ENCODE peak calls at places on chromosomes 13 and 19, in eight cellular contexts. One of them, this sample, is unnamed.

GRCh38 chr13:99320693-99321481 is 13.7 kb upstream of the GPR183 start:
- DNase-seq in choroid plexus epithelial cell: peak
- DNase-seq in mammary epithelial cell: peak
- DNase-seq in breast epithelium: no peak
- DNase-seq in uterus: no peak
- DNase-seq in astrocyte: peak
- DNase-seq in neural progenitor cell: no peak
- DNase-seq in neuronal stem cell: no peak
- DNase-seq in this sample: peak

GRCh38 chr13:84405286-84405685 is 523.0 kb upstream of the SLITRK1 start:
- DNase-seq in astrocyte: peak
- DNase-seq in mammary epithelial cell: no peak
- DNase-seq in neural progenitor cell: no peak
- DNase-seq in uterus: no peak
- DNase-seq in choroid plexus epithelial cell: peak
- DNase-seq in neuronal stem cell: no peak
- DNase-seq in breast epithelium: no peak
- DNase-seq in this sample: no peak

GRCh38 chr13:44575741-44576395 is at the start of gene TSC22D1:
- DNase-seq in mammary epithelial cell: peak
- DNase-seq in choroid plexus epithelial cell: peak
- DNase-seq in breast epithelium: no peak
- DNase-seq in neural progenitor cell: peak
- DNase-seq in neuronal stem cell: no peak
- DNase-seq in uterus: peak
- DNase-seq in astrocyte: peak
- DNase-seq in this sample: peak

GRCh38 chr19:38852231-38853044 is 2.7 kb upstream of the HNRNPL start:
- DNase-seq in choroid plexus epithelial cell: peak
- DNase-seq in uterus: peak
- DNase-seq in mammary epithelial cell: peak
- DNase-seq in neural progenitor cell: peak
- DNase-seq in astrocyte: peak
- DNase-seq in neuronal stem cell: no peak
- DNase-seq in breast epithelium: peak
- DNase-seq in this sample: peak

GRCh38 chr19:33752945-33753344 is 43.7 kb upstream of the KCTD15 start:
- DNase-seq in neuronal stem cell: no peak
- DNase-seq in choroid plexus epithelial cell: no peak
- DNase-seq in breast epithelium: no peak
- DNase-seq in neural progenitor cell: no peak
- DNase-seq in uterus: no peak
- DNase-seq in astrocyte: no peak
- DNase-seq in mammary epithelial cell: no peak
- DNase-seq in this sample: no peak

GRCh38 chr13:48505597-48506091 is 27.2 kb downstream of the RCBTB2 start:
- DNase-seq in mammary epithelial cell: peak
- DNase-seq in astrocyte: no peak
- DNase-seq in breast epithelium: no peak
- DNase-seq in choroid plexus epithelial cell: no peak
- DNase-seq in neural progenitor cell: no peak
- DNase-seq in neuronal stem cell: no peak
- DNase-seq in uterus: no peak
- DNase-seq in this sample: no peak

GRCh38 chr13:66951426-66951825 is 278.7 kb downstream of the PCDH9 start:
- DNase-seq in astrocyte: no peak
- DNase-seq in neural progenitor cell: no peak
- DNase-seq in uterus: no peak
- DNase-seq in mammary epithelial cell: no peak
- DNase-seq in choroid plexus epithelial cell: no peak
- DNase-seq in neuronal stem cell: no peak
- DNase-seq in breast epithelium: no peak
- DNase-seq in this sample: no peak

GRCh38 chr19:11019824-11020223 is 59.0 kb downstream of the SMARCA4 start:
- DNase-seq in breast epithelium: no peak
- DNase-seq in astrocyte: no peak
- DNase-seq in neural progenitor cell: no peak
- DNase-seq in choroid plexus epithelial cell: peak
- DNase-seq in uterus: no peak
- DNase-seq in mammary epithelial cell: no peak
- DNase-seq in neuronal stem cell: no peak
- DNase-seq in this sample: no peak

GRCh38 chr19:45125975-45126493 is 33.1 kb downstream of the PPP1R37 start:
- DNase-seq in uterus: no peak
- DNase-seq in breast epithelium: peak
- DNase-seq in neural progenitor cell: peak
- DNase-seq in astrocyte: no peak
- DNase-seq in mammary epithelial cell: peak
- DNase-seq in neuronal stem cell: peak
- DNase-seq in choroid plexus epithelial cell: peak
- DNase-seq in this sample: peak

GRCh38 chr13:33312150-33312908 is 26.8 kb upstream of the STARD13 start:
- DNase-seq in astrocyte: no peak
- DNase-seq in breast epithelium: no peak
- DNase-seq in neuronal stem cell: no peak
- DNase-seq in neural progenitor cell: no peak
- DNase-seq in choroid plexus epithelial cell: peak
- DNase-seq in uterus: no peak
- DNase-seq in mammary epithelial cell: peak
- DNase-seq in this sample: no peak

GRCh38 chr19:40744554-40745401 is 5.5 kb downstream of the ACTMAP start:
- DNase-seq in choroid plexus epithelial cell: peak
- DNase-seq in neural progenitor cell: peak
- DNase-seq in astrocyte: no peak
- DNase-seq in uterus: no peak
- DNase-seq in breast epithelium: no peak
- DNase-seq in neuronal stem cell: no peak
- DNase-seq in mammary epithelial cell: no peak
- DNase-seq in this sample: no peak

GRCh38 chr19:11257827-11258380 is 4.4 kb downstream of the DOCK6 start:
- DNase-seq in neuronal stem cell: no peak
- DNase-seq in neural progenitor cell: no peak
- DNase-seq in mammary epithelial cell: no peak
- DNase-seq in uterus: no peak
- DNase-seq in choroid plexus epithelial cell: no peak
- DNase-seq in astrocyte: no peak
- DNase-seq in breast epithelium: no peak
- DNase-seq in this sample: no peak

GRCh38 chr19:46426506-46427162 is 2.1 kb downstream of the PNMA8C start:
- DNase-seq in mammary epithelial cell: no peak
- DNase-seq in choroid plexus epithelial cell: peak
- DNase-seq in uterus: peak
- DNase-seq in neuronal stem cell: peak
- DNase-seq in breast epithelium: no peak
- DNase-seq in astrocyte: peak
- DNase-seq in neural progenitor cell: peak
- DNase-seq in this sample: no peak

GRCh38 chr19:14002571-14003278 is 3.4 kb downstream of the RFX1 start:
- DNase-seq in neuronal stem cell: no peak
- DNase-seq in uterus: no peak
- DNase-seq in choroid plexus epithelial cell: no peak
- DNase-seq in mammary epithelial cell: no peak
- DNase-seq in neural progenitor cell: no peak
- DNase-seq in breast epithelium: no peak
- DNase-seq in astrocyte: no peak
- DNase-seq in this sample: no peak
- H3K4me3 ChIP-seq in neuronal stem cell: no peak
- H3K4me3 ChIP-seq in uterus: no peak
- H3K4me3 ChIP-seq in choroid plexus epithelial cell: no peak
- H3K4me3 ChIP-seq in mammary epithelial cell: no peak
- H3K4me3 ChIP-seq in neural progenitor cell: no peak
- H3K4me3 ChIP-seq in breast epithelium: no peak
- H3K4me3 ChIP-seq in astrocyte: no peak
- H3K4me3 ChIP-seq in this sample: no peak

GRCh38 chr19:52988506-52988905 is 25.2 kb upstream of the ERVV-1 start:
- DNase-seq in neural progenitor cell: no peak
- DNase-seq in uterus: no peak
- DNase-seq in neuronal stem cell: no peak
- DNase-seq in choroid plexus epithelial cell: no peak
- DNase-seq in astrocyte: no peak
- DNase-seq in breast epithelium: no peak
- DNase-seq in mammary epithelial cell: no peak
- DNase-seq in this sample: no peak

GRCh38 chr19:52992109-52993004 is 21.4 kb upstream of the ERVV-1 start:
- DNase-seq in uterus: peak
- DNase-seq in neuronal stem cell: no peak
- DNase-seq in neural progenitor cell: peak
- DNase-seq in breast epithelium: peak
- DNase-seq in astrocyte: no peak
- DNase-seq in mammary epithelial cell: no peak
- DNase-seq in choroid plexus epithelial cell: peak
- DNase-seq in this sample: no peak

GRCh38 chr19:52991021-52991420 is 22.7 kb upstream of the ERVV-1 start:
- DNase-seq in uterus: no peak
- DNase-seq in neural progenitor cell: no peak
- DNase-seq in astrocyte: no peak
- DNase-seq in breast epithelium: no peak
- DNase-seq in neuronal stem cell: no peak
- DNase-seq in mammary epithelial cell: no peak
- DNase-seq in choroid plexus epithelial cell: peak
- DNase-seq in this sample: no peak

GRCh38 chr19:52993342-52994178 is 20.2 kb upstream of the ERVV-1 start:
- DNase-seq in mammary epithelial cell: peak
- DNase-seq in astrocyte: peak
- DNase-seq in neural progenitor cell: peak
- DNase-seq in neuronal stem cell: peak
- DNase-seq in choroid plexus epithelial cell: peak
- DNase-seq in breast epithelium: peak
- DNase-seq in uterus: peak
- DNase-seq in this sample: peak

GRCh38 chr19:52991484-52991883 is 22.2 kb upstream of the ERVV-1 start:
- DNase-seq in neuronal stem cell: no peak
- DNase-seq in astrocyte: peak
- DNase-seq in mammary epithelial cell: peak
- DNase-seq in uterus: no peak
- DNase-seq in neural progenitor cell: no peak
- DNase-seq in breast epithelium: no peak
- DNase-seq in choroid plexus epithelial cell: peak
- DNase-seq in this sample: peak
- H3K4me3 ChIP-seq in neuronal stem cell: no peak
- H3K4me3 ChIP-seq in astrocyte: no peak
- H3K4me3 ChIP-seq in mammary epithelial cell: no peak
- H3K4me3 ChIP-seq in uterus: no peak
- H3K4me3 ChIP-seq in neural progenitor cell: no peak
- H3K4me3 ChIP-seq in breast epithelium: no peak
- H3K4me3 ChIP-seq in choroid plexus epithelial cell: no peak
- H3K4me3 ChIP-seq in this sample: peak

GRCh38 chr19:15099017-15099582 is 8.1 kb upstream of the SYDE1 start:
- DNase-seq in mammary epithelial cell: no peak
- DNase-seq in choroid plexus epithelial cell: no peak
- DNase-seq in astrocyte: no peak
- DNase-seq in neuronal stem cell: no peak
- DNase-seq in breast epithelium: no peak
- DNase-seq in uterus: no peak
- DNase-seq in neural progenitor cell: no peak
- DNase-seq in this sample: no peak

GRCh38 chr19:15098505-15098904 is 8.7 kb upstream of the SYDE1 start:
- DNase-seq in astrocyte: no peak
- DNase-seq in breast epithelium: no peak
- DNase-seq in uterus: no peak
- DNase-seq in choroid plexus epithelial cell: no peak
- DNase-seq in neuronal stem cell: no peak
- DNase-seq in neural progenitor cell: no peak
- DNase-seq in mammary epithelial cell: no peak
- DNase-seq in this sample: no peak

GRCh38 chr19:15093001-15093400 is 11.0 kb downstream of the OR1I1 start:
- DNase-seq in choroid plexus epithelial cell: no peak
- DNase-seq in mammary epithelial cell: no peak
- DNase-seq in breast epithelium: no peak
- DNase-seq in astrocyte: no peak
- DNase-seq in uterus: no peak
- DNase-seq in neural progenitor cell: no peak
- DNase-seq in neuronal stem cell: no peak
- DNase-seq in this sample: no peak

GRCh38 chr19:15091918-15092753 is 10.1 kb downstream of the OR1I1 start:
- DNase-seq in mammary epithelial cell: peak
- DNase-seq in neural progenitor cell: peak
- DNase-seq in choroid plexus epithelial cell: peak
- DNase-seq in astrocyte: peak
- DNase-seq in breast epithelium: no peak
- DNase-seq in uterus: peak
- DNase-seq in neuronal stem cell: peak
- DNase-seq in this sample: no peak

DNA sequence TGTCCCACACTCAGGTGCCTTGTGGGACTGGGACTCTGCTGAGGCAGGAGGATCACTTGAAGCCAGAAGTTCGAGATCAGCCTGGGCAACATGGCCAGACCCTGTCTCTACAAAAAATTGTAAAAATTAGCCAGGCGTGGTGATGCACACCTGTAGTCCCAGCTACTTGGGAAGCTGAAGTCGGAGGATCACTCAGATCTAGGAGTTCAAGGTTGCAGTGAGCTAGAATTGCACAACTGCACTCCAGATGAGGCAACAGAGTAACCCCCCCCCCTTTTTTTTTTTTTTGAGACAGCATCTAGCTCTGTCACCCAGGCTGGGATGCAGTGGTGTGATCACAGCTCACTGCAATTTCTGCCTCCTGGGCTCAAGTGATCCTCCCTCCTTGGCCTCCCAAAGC is 11.0 kb upstream of the SYDE1 start:
- DNase-seq in astrocyte: no peak
- DNase-seq in neuronal stem cell: no peak
- DNase-seq in neural progenitor cell: no peak
- DNase-seq in choroid plexus epithelial cell: no peak
- DNase-seq in uterus: no peak
- DNase-seq in mammary epithelial cell: no peak
- DNase-seq in breast epithelium: no peak
- DNase-seq in this sample: no peak
- H3K4me3 ChIP-seq in astrocyte: no peak
- H3K4me3 ChIP-seq in neuronal stem cell: no peak
- H3K4me3 ChIP-seq in neural progenitor cell: no peak
- H3K4me3 ChIP-seq in choroid plexus epithelial cell: no peak
- H3K4me3 ChIP-seq in uterus: no peak
- H3K4me3 ChIP-seq in mammary epithelial cell: no peak
- H3K4me3 ChIP-seq in breast epithelium: no peak
- H3K4me3 ChIP-seq in this sample: no peak

DNA sequence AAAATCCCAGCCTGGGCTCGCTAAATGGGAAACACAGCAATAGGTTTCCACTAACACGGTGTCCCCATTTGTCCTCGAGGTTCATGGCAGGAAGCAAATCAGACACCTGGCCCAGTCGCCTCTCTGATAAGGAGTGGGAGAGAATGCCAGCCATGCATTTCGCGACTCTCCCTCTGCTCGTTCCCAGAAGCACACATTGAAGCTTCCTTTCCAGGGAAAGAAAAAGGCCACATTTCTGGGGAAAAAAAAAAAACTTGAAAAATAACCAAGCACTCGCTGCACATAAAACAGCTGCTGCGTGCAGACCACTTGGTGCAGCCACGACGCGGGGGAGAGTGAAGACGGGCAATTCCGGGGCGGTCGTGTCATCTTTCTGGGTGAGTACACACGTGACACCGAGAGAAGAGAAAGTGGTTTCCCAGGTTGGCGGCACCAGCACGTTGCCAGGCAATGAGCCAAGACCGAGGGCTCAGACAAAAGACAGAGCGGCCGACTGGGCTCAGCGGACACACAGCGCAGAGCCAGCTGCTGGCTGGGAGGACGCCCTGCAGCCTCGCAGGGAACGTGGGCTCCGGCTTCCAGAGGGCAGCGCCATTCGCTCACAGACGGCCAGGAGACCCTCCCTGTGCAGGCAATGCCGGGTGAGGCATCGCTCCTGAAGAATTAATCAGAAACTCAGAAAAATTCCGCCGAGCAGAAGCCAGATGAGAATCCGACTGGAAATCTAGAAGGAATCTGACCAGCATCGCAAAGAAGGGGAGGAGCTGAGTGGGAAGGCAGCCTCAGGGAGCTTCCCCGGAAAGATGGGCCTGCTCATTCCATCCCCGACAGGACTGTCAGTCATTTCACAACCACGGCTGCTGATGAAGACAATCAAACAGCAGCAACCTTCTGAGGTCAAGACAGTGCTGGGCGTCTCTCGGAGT is 83.2 kb upstream of the IRS2 start:
- DNase-seq in neural progenitor cell: no peak
- DNase-seq in uterus: peak
- DNase-seq in breast epithelium: peak
- DNase-seq in neuronal stem cell: no peak
- DNase-seq in mammary epithelial cell: peak
- DNase-seq in choroid plexus epithelial cell: peak
- DNase-seq in astrocyte: peak
- DNase-seq in this sample: no peak
- H3K4me3 ChIP-seq in neural progenitor cell: no peak
- H3K4me3 ChIP-seq in uterus: peak
- H3K4me3 ChIP-seq in breast epithelium: peak
- H3K4me3 ChIP-seq in neuronal stem cell: no peak
- H3K4me3 ChIP-seq in mammary epithelial cell: no peak
- H3K4me3 ChIP-seq in choroid plexus epithelial cell: peak
- H3K4me3 ChIP-seq in astrocyte: peak
- H3K4me3 ChIP-seq in this sample: no peak